ENCODE peak calls at places on chromosomes 2 and 18, in six cellular contexts. R is left ventricle myocardium inferior; T is G401; Y is stromal cell of bone marrow; L is activated CD4-positive, alpha-beta T cell treated with anti-CD3 and anti-CD28 coated beads, Interleukin-2, amount 10 ng/mL, durations not matched to agents 7 days and 5 days; Z is stimulated activated CD8-positive, alpha-beta memory T cell treated with anti-CD3 and anti-CD28 coated beads, Interleukin-2, amount 100 ng/mL, for 48 hours. I is an unnamed sample.

GRCh38 chr2:234446404-234447076 is 50.3 kb downstream of the ARL4C start:
- DNase-seq in R (peak), T (no peak), Y (no peak), L (peak), Z (peak), I (peak)

GRCh38 chr2:46831037-46831868 is 84.4 kb downstream of the MCFD2 start:
- DNase-seq in R (no peak), T (no peak), Y (peak), L (no peak), Z (no peak), I (no peak)

GRCh38 chr2:237433920-237434319 is 20.0 kb upstream of the COL6A3 start:
- DNase-seq in R (no peak), T (no peak), Y (no peak), L (no peak), Z (no peak), I (no peak)

GRCh38 chr2:127688405-127688804 is 12.9 kb upstream of the SFT2D3 start:
- DNase-seq in R (no peak), T (no peak), Y (no peak), L (no peak), Z (no peak), I (no peak)

GRCh38 chr2:210302326-210302725 is 12.6 kb downstream of the MYL1 start:
- DNase-seq in R (no peak), T (no peak), Y (peak), L (no peak), Z (no peak), I (no peak)

GRCh38 chr2:209321581-209321980 is 102.3 kb upstream of the MAP2 start:
- DNase-seq in R (no peak), T (no peak), Y (no peak), L (no peak), Z (no peak), I (no peak)

GRCh38 chr18:58788971-58789797 is 75.5 kb upstream of the ZNF532 start:
- DNase-seq in R (peak), T (no peak), Y (peak), L (no peak), Z (no peak), I (peak)

GRCh38 chr18:47953471-47953931 is 23.0 kb upstream of the SMAD2 start:
- DNase-seq in R (no peak), T (peak), Y (peak), L (peak), Z (no peak), I (peak)

GRCh38 chr18:40414155-40414754 is 1540.8 kb upstream of the PIK3C3 start:
- DNase-seq in R (no peak), T (no peak), Y (no peak), L (no peak), Z (no peak), I (no peak)

GRCh38 chr2:181746844-181747243 is 66.5 kb upstream of the NEUROD1 start:
- DNase-seq in R (no peak), T (no peak), Y (no peak), L (no peak), Z (no peak), I (no peak)

GRCh38 chr18:57627488-57627887 is 5.9 kb upstream of the NARS1 start:
- DNase-seq in R (no peak), T (no peak), Y (no peak), L (no peak), Z (no peak), I (no peak)

GRCh38 chr18:26574958-26575864 is 26.9 kb upstream of the KCTD1 start:
- DNase-seq in R (peak), T (peak), Y (peak), L (peak), Z (no peak), I (peak)

GRCh38 chr18:58140366-58141325 is 96.6 kb downstream of the NEDD4L start:
- DNase-seq in R (no peak), T (peak), Y (no peak), L (no peak), Z (no peak), I (peak)

GRCh38 chr2:239722760-239723448 is 302.2 kb downstream of the NDUFA10 start:
- DNase-seq in R (no peak), T (peak), Y (no peak), L (no peak), Z (no peak), I (no peak)

GRCh38 chr2:25740810-25741381 is 67.5 kb upstream of the DTNB start:
- DNase-seq in R (no peak), T (peak), Y (no peak), L (no peak), Z (no peak), I (no peak)

GRCh38 chr2:163563336-163563735 is 172.5 kb downstream of the FIGN start:
- DNase-seq in R (no peak), T (no peak), Y (no peak), L (no peak), Z (no peak), I (no peak)

GRCh38 chr18:44341759-44342158 is 338.9 kb upstream of the SETBP1 start:
- DNase-seq in R (no peak), T (no peak), Y (no peak), L (no peak), Z (no peak), I (no peak)

GRCh38 chr2:236828002-236828401 is 257.7 kb upstream of the COPS8 start:
- DNase-seq in R (no peak), T (no peak), Y (no peak), L (no peak), Z (no peak), I (no peak)

GRCh38 chr2:160882906-160883305 is 277.3 kb upstream of the TANK start:
- DNase-seq in R (no peak), T (no peak), Y (no peak), L (no peak), Z (no peak), I (no peak)

GRCh38 chr2:375270-375946 is 87.5 kb upstream of the ALKAL2 start:
- DNase-seq in R (no peak), T (no peak), Y (no peak), L (no peak), Z (no peak), I (no peak)